ENCODE peak calls at places on chromosome 4, in six cellular contexts. One of them, this sample, is unnamed.

GRCh38 chr4:8294036-8294435 is 24.5 kb downstream of the HTRA3 start:
- DNase-seq in upper lobe of right lung: peak
- DNase-seq in heart right ventricle: no peak
- DNase-seq in psoas muscle: peak
- DNase-seq in right lobe of liver: no peak
- DNase-seq in ovary: peak
- DNase-seq in this sample: no peak

GRCh38 chr4:5965225-5965624 is 53.0 kb downstream of the C4orf50 start:
- DNase-seq in right lobe of liver: no peak
- DNase-seq in heart right ventricle: no peak
- DNase-seq in upper lobe of right lung: peak
- DNase-seq in ovary: no peak
- DNase-seq in psoas muscle: no peak
- DNase-seq in this sample: no peak

GRCh38 chr4:77220841-77221613 is 64.0 kb downstream of the CCNG2 start:
- DNase-seq in psoas muscle: no peak
- DNase-seq in ovary: no peak
- DNase-seq in upper lobe of right lung: no peak
- DNase-seq in heart right ventricle: peak
- DNase-seq in right lobe of liver: no peak
- DNase-seq in this sample: no peak

GRCh38 chr4:174218127-174218790 is 65.2 kb downstream of the FBXO8 start:
- DNase-seq in right lobe of liver: no peak
- DNase-seq in ovary: no peak
- DNase-seq in upper lobe of right lung: no peak
- DNase-seq in heart right ventricle: no peak
- DNase-seq in psoas muscle: no peak
- DNase-seq in this sample: no peak

GRCh38 chr4:108036252-108036651 is 46.6 kb downstream of the HADH start:
- DNase-seq in upper lobe of right lung: no peak
- DNase-seq in psoas muscle: no peak
- DNase-seq in ovary: no peak
- DNase-seq in heart right ventricle: no peak
- DNase-seq in right lobe of liver: no peak
- DNase-seq in this sample: no peak

GRCh38 chr4:17490575-17491059 is 21.3 kb downstream of the QDPR start:
- DNase-seq in psoas muscle: no peak
- DNase-seq in ovary: no peak
- DNase-seq in heart right ventricle: no peak
- DNase-seq in right lobe of liver: peak
- DNase-seq in upper lobe of right lung: no peak
- DNase-seq in this sample: no peak

GRCh38 chr4:79042079-79042674 is 102.9 kb upstream of the PAQR3 start:
- DNase-seq in psoas muscle: no peak
- DNase-seq in ovary: no peak
- DNase-seq in upper lobe of right lung: no peak
- DNase-seq in heart right ventricle: no peak
- DNase-seq in right lobe of liver: no peak
- DNase-seq in this sample: no peak

GRCh38 chr4:5888222-5888701 is 4.6 kb downstream of the CRMP1 start:
- DNase-seq in ovary: no peak
- DNase-seq in heart right ventricle: no peak
- DNase-seq in psoas muscle: no peak
- DNase-seq in right lobe of liver: no peak
- DNase-seq in upper lobe of right lung: no peak
- DNase-seq in this sample: no peak

GRCh38 chr4:7383251-7383650 is 51.5 kb downstream of the PSAPL1 start:
- DNase-seq in right lobe of liver: no peak
- DNase-seq in upper lobe of right lung: peak
- DNase-seq in ovary: no peak
- DNase-seq in heart right ventricle: no peak
- DNase-seq in psoas muscle: no peak
- DNase-seq in this sample: peak

GRCh38 chr4:62377700-62378099 is 1177.6 kb downstream of the ADGRL3 start:
- DNase-seq in ovary: no peak
- DNase-seq in right lobe of liver: no peak
- DNase-seq in upper lobe of right lung: no peak
- DNase-seq in heart right ventricle: no peak
- DNase-seq in psoas muscle: no peak
- DNase-seq in this sample: no peak

GRCh38 chr4:52102587-52102986 is 51.5 kb downstream of the SPATA18 start:
- DNase-seq in heart right ventricle: no peak
- DNase-seq in ovary: no peak
- DNase-seq in psoas muscle: no peak
- DNase-seq in upper lobe of right lung: no peak
- DNase-seq in right lobe of liver: no peak
- DNase-seq in this sample: no peak

GRCh38 chr4:5979981-5980380 is 38.2 kb downstream of the C4orf50 start:
- DNase-seq in ovary: no peak
- DNase-seq in right lobe of liver: no peak
- DNase-seq in upper lobe of right lung: peak
- DNase-seq in heart right ventricle: no peak
- DNase-seq in psoas muscle: no peak
- DNase-seq in this sample: no peak

GRCh38 chr4:22942920-22943559 is 250.3 kb downstream of the GBA3 start:
- DNase-seq in right lobe of liver: no peak
- DNase-seq in ovary: no peak
- DNase-seq in heart right ventricle: no peak
- DNase-seq in psoas muscle: no peak
- DNase-seq in upper lobe of right lung: no peak
- DNase-seq in this sample: no peak

GRCh38 chr4:159206427-159206871 is 103.6 kb downstream of the RAPGEF2 start:
- DNase-seq in heart right ventricle: no peak
- DNase-seq in psoas muscle: no peak
- DNase-seq in right lobe of liver: no peak
- DNase-seq in ovary: no peak
- DNase-seq in upper lobe of right lung: no peak
- DNase-seq in this sample: no peak

GRCh38 chr4:173243917-173244658 is 75.5 kb downstream of the GALNT7 start:
- DNase-seq in right lobe of liver: no peak
- DNase-seq in upper lobe of right lung: no peak
- DNase-seq in ovary: no peak
- DNase-seq in heart right ventricle: no peak
- DNase-seq in psoas muscle: no peak
- DNase-seq in this sample: no peak

GRCh38 chr4:54282837-54283236 is 53.7 kb downstream of the PDGFRA start:
- DNase-seq in ovary: no peak
- DNase-seq in upper lobe of right lung: no peak
- DNase-seq in psoas muscle: no peak
- DNase-seq in heart right ventricle: no peak
- DNase-seq in right lobe of liver: no peak
- DNase-seq in this sample: no peak

GRCh38 chr4:3112241-3112978 is 37.9 kb downstream of the HTT start:
- DNase-seq in upper lobe of right lung: no peak
- DNase-seq in ovary: no peak
- DNase-seq in psoas muscle: no peak
- DNase-seq in right lobe of liver: no peak
- DNase-seq in heart right ventricle: no peak
- DNase-seq in this sample: no peak
- H3K27ac ChIP-seq in upper lobe of right lung: peak
- H3K27ac ChIP-seq in ovary: peak
- H3K27ac ChIP-seq in psoas muscle: peak
- H3K27ac ChIP-seq in right lobe of liver: peak
- H3K27ac ChIP-seq in heart right ventricle: peak
- H3K27ac ChIP-seq in this sample: no peak

GRCh38 chr4:15681372-15682339 is at the start of gene FAM200B:
- DNase-seq in upper lobe of right lung: peak
- DNase-seq in psoas muscle: peak
- DNase-seq in right lobe of liver: peak
- DNase-seq in heart right ventricle: peak
- DNase-seq in ovary: peak
- DNase-seq in this sample: peak
- TF ChIP-seq CTCF in upper lobe of right lung: peak
- TF ChIP-seq CTCF in psoas muscle: no peak
- TF ChIP-seq CTCF in right lobe of liver: peak
- TF ChIP-seq CTCF in heart right ventricle: no peak
- TF ChIP-seq CTCF in ovary: peak
- TF ChIP-seq CTCF in this sample: peak

DNA sequence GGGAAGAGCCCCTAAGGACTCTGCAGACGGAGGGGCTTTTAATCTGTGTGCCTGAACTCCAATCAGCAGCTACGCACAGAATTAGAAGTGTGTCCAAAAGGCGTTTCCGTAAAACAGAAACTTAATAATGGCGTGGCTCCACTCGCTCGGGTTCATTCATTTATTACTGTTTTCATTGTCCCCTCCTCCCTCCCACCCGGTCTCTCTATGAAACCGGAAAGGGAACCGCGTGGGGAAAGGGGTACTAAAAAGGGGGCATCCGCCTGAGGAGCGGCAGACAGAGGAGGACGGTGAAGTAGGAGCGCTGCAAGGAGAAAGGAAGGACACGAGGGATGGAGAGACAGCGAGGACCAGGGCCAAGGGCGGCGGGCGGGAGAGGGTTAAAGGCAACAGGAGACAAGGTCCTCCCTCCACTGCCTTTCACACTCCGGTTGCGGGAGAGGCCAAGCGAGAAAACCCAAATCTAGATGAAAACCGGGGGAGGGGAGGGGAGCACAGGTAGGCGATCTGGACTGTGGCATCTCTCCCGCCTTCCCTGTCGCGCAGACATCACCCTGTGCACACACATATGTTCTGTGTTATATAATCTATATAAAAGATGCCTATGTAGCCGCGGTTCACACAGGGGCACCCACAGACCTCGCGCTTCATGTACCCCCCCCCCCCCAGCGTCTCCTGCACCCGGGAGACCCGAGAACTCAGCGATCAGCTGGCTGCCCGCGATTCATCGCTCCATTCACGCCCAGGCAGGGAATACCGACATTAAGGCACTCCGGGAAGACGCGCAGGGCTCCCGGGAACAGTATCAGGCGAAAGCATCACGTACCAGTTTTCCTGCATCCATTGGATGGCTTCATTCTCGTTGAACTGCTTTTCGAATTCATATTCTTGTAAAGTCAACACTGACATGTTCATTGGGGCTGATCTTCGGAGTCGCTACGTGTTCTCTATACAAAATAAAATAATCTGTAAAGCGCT is 705 bp downstream of the ELOVL6 start:
- DNase-seq in heart right ventricle: peak
- DNase-seq in upper lobe of right lung: peak
- DNase-seq in ovary: peak
- DNase-seq in right lobe of liver: peak
- DNase-seq in psoas muscle: peak
- DNase-seq in this sample: peak
- H3K4me3 ChIP-seq in heart right ventricle: peak
- H3K4me3 ChIP-seq in upper lobe of right lung: peak
- H3K4me3 ChIP-seq in ovary: peak
- H3K4me3 ChIP-seq in right lobe of liver: peak
- H3K4me3 ChIP-seq in psoas muscle: peak
- H3K4me3 ChIP-seq in this sample: peak

DNA sequence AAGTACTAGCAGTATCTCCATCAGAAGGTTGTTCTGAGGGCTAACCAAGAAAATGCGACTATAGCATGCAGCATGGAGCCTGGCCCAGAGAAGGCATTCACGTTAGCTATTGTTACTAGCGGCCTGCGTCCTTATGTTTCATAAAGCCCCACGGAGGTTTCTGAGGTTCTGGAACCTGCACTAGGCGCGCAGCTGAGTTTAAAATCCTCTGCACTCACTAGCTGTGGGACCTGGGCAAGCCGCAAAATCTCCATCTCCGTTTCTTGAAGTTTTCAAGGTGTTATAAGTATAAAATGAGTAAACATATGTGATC is 666 bp upstream of the MANBA start:
- DNase-seq in right lobe of liver: no peak
- DNase-seq in ovary: peak
- DNase-seq in upper lobe of right lung: no peak
- DNase-seq in heart right ventricle: no peak
- DNase-seq in psoas muscle: no peak
- DNase-seq in this sample: no peak
- H3K27ac ChIP-seq in right lobe of liver: no peak
- H3K27ac ChIP-seq in ovary: peak
- H3K27ac ChIP-seq in upper lobe of right lung: peak
- H3K27ac ChIP-seq in heart right ventricle: peak
- H3K27ac ChIP-seq in psoas muscle: peak
- H3K27ac ChIP-seq in this sample: peak

GRCh38 chr4:24517676-24518075 is 66.7 kb downstream of the DHX15 start:
- DNase-seq in upper lobe of right lung: no peak
- DNase-seq in right lobe of liver: no peak
- DNase-seq in heart right ventricle: no peak
- DNase-seq in psoas muscle: no peak
- DNase-seq in ovary: no peak
- DNase-seq in this sample: no peak

GRCh38 chr4:24514808-24515207 is 69.5 kb downstream of the DHX15 start:
- DNase-seq in right lobe of liver: no peak
- DNase-seq in ovary: no peak
- DNase-seq in upper lobe of right lung: no peak
- DNase-seq in psoas muscle: no peak
- DNase-seq in heart right ventricle: no peak
- DNase-seq in this sample: no peak

GRCh38 chr4:24519649-24520048 is 64.7 kb downstream of the DHX15 start:
- DNase-seq in upper lobe of right lung: no peak
- DNase-seq in ovary: no peak
- DNase-seq in heart right ventricle: no peak
- DNase-seq in psoas muscle: no peak
- DNase-seq in right lobe of liver: no peak
- DNase-seq in this sample: no peak

GRCh38 chr4:24515698-24516097 is 68.7 kb downstream of the DHX15 start:
- DNase-seq in upper lobe of right lung: no peak
- DNase-seq in ovary: no peak
- DNase-seq in right lobe of liver: no peak
- DNase-seq in heart right ventricle: no peak
- DNase-seq in psoas muscle: no peak
- DNase-seq in this sample: no peak

GRCh38 chr4:24516926-24517325 is 67.4 kb downstream of the DHX15 start:
- DNase-seq in heart right ventricle: no peak
- DNase-seq in psoas muscle: no peak
- DNase-seq in upper lobe of right lung: no peak
- DNase-seq in ovary: no peak
- DNase-seq in right lobe of liver: no peak
- DNase-seq in this sample: no peak
- TF ChIP-seq CTCF in heart right ventricle: no peak
- TF ChIP-seq CTCF in psoas muscle: no peak
- TF ChIP-seq CTCF in upper lobe of right lung: no peak
- TF ChIP-seq CTCF in ovary: no peak
- TF ChIP-seq CTCF in right lobe of liver: no peak
- TF ChIP-seq CTCF in this sample: no peak

DNA sequence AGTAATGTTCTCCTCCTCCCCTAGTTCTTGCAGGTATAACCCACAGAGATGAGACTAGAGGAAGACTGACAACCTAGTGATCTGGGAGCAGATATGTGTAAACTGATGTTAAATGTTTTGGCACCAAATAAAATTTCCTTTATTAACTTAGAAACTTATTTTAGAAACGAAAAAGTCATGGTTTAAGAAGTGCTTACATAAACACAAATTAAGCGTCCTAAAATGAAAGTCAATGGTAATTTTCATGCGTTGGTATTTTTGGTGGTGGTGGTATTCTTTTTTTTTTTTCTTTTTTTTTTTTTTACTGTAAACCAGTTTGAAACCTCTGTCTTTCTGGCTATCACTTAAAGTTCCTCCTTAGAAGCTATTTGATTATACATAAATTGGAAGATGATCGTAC is 1438.1 kb upstream of the TENM3 start:
- DNase-seq in ovary: no peak
- DNase-seq in psoas muscle: no peak
- DNase-seq in right lobe of liver: no peak
- DNase-seq in upper lobe of right lung: no peak
- DNase-seq in heart right ventricle: no peak
- DNase-seq in this sample: no peak
- H3K4me3 ChIP-seq in ovary: no peak
- H3K4me3 ChIP-seq in psoas muscle: no peak
- H3K4me3 ChIP-seq in right lobe of liver: no peak
- H3K4me3 ChIP-seq in upper lobe of right lung: no peak
- H3K4me3 ChIP-seq in heart right ventricle: no peak
- H3K4me3 ChIP-seq in this sample: no peak